ENCODE peak calls at places on chromosome 16, in five cellular contexts. B, G, J, K and V are unnamed samples.

GRCh38 chr16:5979905-5980550 is 882.4 kb upstream of the EEF2KMT start:
- DNase-seq in B (no peak), G (no peak), J (no peak), K (no peak), V (no peak)

GRCh38 chr16:78882150-78882549 is 718.4 kb downstream of the MAF start:
- DNase-seq in B (no peak), G (no peak), J (no peak), K (no peak), V (no peak)

GRCh38 chr16:46812781-46813555 is 18.0 kb downstream of the C16orf87 start:
- DNase-seq in B (no peak), G (no peak), J (no peak), K (no peak), V (no peak)

GRCh38 chr16:17171250-17172143 is 299.3 kb downstream of the XYLT1 start:
- DNase-seq in B (no peak), G (no peak), J (no peak), K (no peak), V (no peak)

GRCh38 chr16:84483882-84484565 is 20.4 kb downstream of the MEAK7 start:
- DNase-seq in B (no peak), G (no peak), J (no peak), K (no peak), V (no peak)

GRCh38 chr16:67278773-67279295 is 498 bp upstream of the PLEKHG4 start:
- DNase-seq in B (no peak), G (no peak), J (peak; percentile 20), K (no peak), V (no peak)

GRCh38 chr16:3266873-3267537 is 10.6 kb upstream of the MEFV start:
- DNase-seq in B (no peak), G (no peak), J (no peak), K (no peak), V (no peak)

GRCh38 chr16:89325861-89326471 is 108.5 kb downstream of the ZNF778 start:
- DNase-seq in B (peak; percentile 60), G (no peak), J (peak; percentile 74), K (peak; percentile 71), V (no peak)

GRCh38 chr16:65782537-65783290 is 583.8 kb upstream of the CDH5 start:
- DNase-seq in B (no peak), G (no peak), J (no peak), K (peak; percentile 15), V (peak; percentile 11)

GRCh38 chr16:65410801-65411200 is 288.9 kb upstream of the CDH11 start:
- DNase-seq in B (no peak), G (no peak), J (no peak), K (no peak), V (no peak)

GRCh38 chr16:84103678-84104077 is 13.1 kb downstream of the MBTPS1 start:
- DNase-seq in B (no peak), G (no peak), J (no peak), K (no peak), V (no peak)

GRCh38 chr16:66510298-66510697 is 39.6 kb downstream of the TK2 start:
- DNase-seq in B (no peak), G (no peak), J (no peak), K (peak; percentile 12), V (no peak)

GRCh38 chr16:53651357-53651756 is 52.3 kb downstream of the RPGRIP1L start:
- DNase-seq in B (no peak), G (no peak), J (no peak), K (no peak), V (no peak)

GRCh38 chr16:9185396-9185795 is 94.0 kb downstream of the HAPSTR1 start:
- DNase-seq in B (no peak), G (no peak), J (no peak), K (no peak), V (no peak)

GRCh38 chr16:54526087-54526486 is 239.5 kb upstream of the IRX3 start:
- DNase-seq in B (no peak), G (no peak), J (no peak), K (no peak), V (no peak)

GRCh38 chr16:30949655-30950515 is 1.0 kb downstream of the ORAI3 start:
- DNase-seq in B (peak; percentile 73), G (peak; percentile 71), J (peak; percentile 93), K (peak; percentile 81), V (peak; percentile 77)

GRCh38 chr16:66605177-66605999 is 884 bp downstream of the CMTM3 start:
- DNase-seq in B (peak; percentile 71), G (no peak), J (peak; percentile 79), K (peak; percentile 69), V (no peak)

GRCh38 chr16:50657251-50657650 is 23.9 kb downstream of the SNX20 start:
- DNase-seq in B (no peak), G (no peak), J (no peak), K (no peak), V (no peak)

GRCh38 chr16:67462279-67462655 is 18.7 kb downstream of the ATP6V0D1 start:
- DNase-seq in B (no peak), G (no peak), J (no peak), K (no peak), V (no peak)

GRCh38 chr16:9072806-9073341 is 18.6 kb upstream of the HAPSTR1 start:
- DNase-seq in B (no peak), G (peak; percentile 44), J (no peak), K (no peak), V (no peak)

GRCh38 chr16:84729716-84730320 is 30.0 kb downstream of the USP10 start:
- DNase-seq in B (no peak), G (no peak), J (no peak), K (no peak), V (no peak)

GRCh38 chr16:86075839-86076440 is 177.0 kb downstream of the IRF8 start:
- DNase-seq in B (no peak), G (no peak), J (no peak), K (no peak), V (no peak)

GRCh38 chr16:11627822-11628457 is 40.3 kb upstream of the SNN start:
- DNase-seq in B (no peak), G (no peak), J (no peak), K (no peak), V (peak; percentile 72)

GRCh38 chr16:73692861-73693260 is 603.8 kb upstream of the PSMD7 start:
- DNase-seq in B (no peak), G (no peak), J (no peak), K (no peak), V (peak; percentile 24)

GRCh38 chr16:88705746-88706287 is 391 bp downstream of the RNF166 start:
- DNase-seq in B (no peak), G (no peak), J (no peak), K (no peak), V (no peak)

DNA sequence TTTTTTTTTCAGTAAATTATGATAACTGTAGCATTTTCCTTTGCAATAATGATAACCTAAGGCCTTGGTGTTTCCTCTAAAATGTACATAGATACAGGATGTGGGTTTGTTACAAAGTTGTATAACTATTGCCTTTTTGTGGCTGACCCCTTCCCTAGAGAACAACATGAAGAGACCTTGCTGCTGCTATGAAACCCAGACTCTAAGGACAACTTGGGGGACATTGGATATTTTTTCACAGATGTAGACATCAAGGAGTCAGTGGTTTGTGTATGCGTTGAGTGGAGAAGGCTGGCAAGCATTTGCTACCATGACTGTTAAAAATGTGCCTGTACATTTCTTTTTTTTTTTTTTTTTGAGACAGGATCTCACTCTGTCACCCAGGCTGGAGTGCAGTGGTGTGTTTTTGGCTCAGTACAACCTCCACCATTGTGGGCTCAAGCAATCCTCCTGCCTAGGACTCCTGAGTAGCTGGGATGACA is 12.3 kb downstream of the HMOX2 start:
- DNase-seq in B (no peak), G (no peak), J (no peak), K (no peak), V (no peak)
- H3K27ac ChIP-seq in B (no peak overlapping the region), G (no peak overlapping the region), J (no peak overlapping the region), K (no peak overlapping the region), V (no peak overlapping the region)

GRCh38 chr16:22645868-22646267 is 135.2 kb downstream of the NPIPB5 start:
- DNase-seq in B (no peak), G (no peak), J (no peak), K (no peak), V (no peak)

GRCh38 chr16:22648141-22648540 is 137.4 kb downstream of the NPIPB5 start:
- DNase-seq in B (no peak), G (no peak), J (no peak), K (no peak), V (no peak)

GRCh38 chr16:22643886-22644285 is 133.2 kb downstream of the NPIPB5 start:
- DNase-seq in B (no peak), G (no peak), J (no peak), K (no peak), V (no peak)

GRCh38 chr16:22648941-22649340 is 138.2 kb downstream of the NPIPB5 start:
- DNase-seq in B (no peak), G (no peak), J (no peak), K (no peak), V (no peak)

DNA sequence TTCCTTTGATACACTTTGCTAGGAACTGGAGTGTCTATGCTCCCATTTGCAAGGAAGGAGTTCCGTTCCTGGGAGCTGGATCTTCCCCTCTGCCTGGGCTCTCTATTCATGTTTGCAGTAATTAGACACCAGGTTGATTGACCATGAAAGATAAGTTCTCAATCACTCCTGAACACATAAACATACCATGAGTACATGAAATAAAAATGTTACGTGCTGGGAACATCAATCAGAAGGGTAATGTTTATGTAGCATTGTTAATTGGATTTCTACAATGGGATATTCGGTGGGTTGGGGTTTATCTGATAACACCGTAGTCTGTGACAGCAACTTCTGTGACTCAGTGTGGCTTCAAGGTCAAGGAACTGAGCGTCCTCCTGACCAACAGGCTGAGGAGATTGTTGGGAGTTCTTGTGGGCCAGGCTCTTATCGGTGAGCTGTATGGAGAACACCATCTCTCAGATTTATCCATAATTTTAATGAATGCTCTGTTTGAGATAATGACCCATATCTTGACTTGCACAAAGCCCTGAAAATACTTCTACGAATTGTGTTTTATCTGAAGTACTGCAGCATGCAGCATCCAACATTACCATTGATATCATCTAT is 136.4 kb downstream of the NPIPB5 start:
- DNase-seq in B (no peak), G (no peak), J (no peak), K (no peak), V (no peak)
- H3K27me3 ChIP-seq in B (no peaks in the 10 kb centered on the region), G (peaks cover 4% of the 10 kb centered on the region), J (no peaks in the 10 kb centered on the region), K (no peaks in the 10 kb centered on the region), V (no peaks in the 10 kb centered on the region)

GRCh38 chr16:58345574-58346354 is 46.5 kb upstream of the GINS3 start:
- DNase-seq in B (no peak), G (no peak), J (no peak), K (no peak), V (no peak)
- TF ChIP-seq POLR2A in B (no peak), G (no peak), J (no peak), K (no peak), V (no peak)

DNA sequence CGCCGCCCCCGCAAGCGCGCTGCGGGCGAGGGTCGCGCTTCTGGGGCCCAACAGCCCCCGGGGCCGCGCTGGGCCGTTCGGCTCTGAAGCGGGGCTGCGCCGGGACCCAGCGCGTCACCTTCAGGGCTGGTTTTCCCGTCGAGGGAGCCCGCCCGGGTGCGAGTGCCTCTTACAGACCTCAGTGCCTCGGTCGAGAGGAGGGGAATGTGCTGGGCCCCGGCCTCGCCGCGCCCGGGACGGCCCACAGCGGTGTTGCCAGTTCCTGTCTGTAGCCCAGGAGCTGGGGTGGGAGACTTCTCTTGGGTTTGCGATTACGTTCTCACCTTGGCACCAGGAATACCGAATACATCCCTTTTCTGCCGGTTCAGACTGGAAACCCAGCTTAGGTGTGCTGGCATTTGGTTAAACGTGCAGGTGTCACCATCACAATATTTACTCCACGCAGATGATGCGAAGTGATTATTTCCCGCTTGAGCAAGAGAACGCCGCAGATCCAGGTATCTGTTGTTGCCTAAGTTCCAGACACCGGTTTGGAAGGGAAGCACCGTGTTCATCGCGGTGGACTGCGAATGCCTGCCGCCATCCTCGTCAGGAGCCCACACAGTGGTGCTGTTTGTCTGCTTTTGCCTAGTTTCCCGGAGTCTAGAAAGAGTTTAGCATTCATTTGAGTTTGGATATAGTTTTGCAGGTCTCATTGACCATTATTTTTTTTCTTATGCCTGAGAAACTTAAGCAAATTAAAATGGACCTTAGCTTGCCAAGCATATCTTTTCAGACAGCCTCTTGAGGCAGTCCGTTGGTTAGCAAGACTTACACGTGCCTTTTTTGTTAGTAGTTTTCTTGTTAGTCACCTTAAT is 915 bp downstream of the MAP1LC3B start:
- DNase-seq in B (peak; percentile 66), G (no peak), J (peak; percentile 55), K (peak; percentile 46), V (no peak)
- H3K27ac ChIP-seq in B (peak overlapping the region; percentile 83), G (peak overlapping the region; percentile 54), J (peak overlapping the region; percentile 100), K (peak overlapping the region; percentile 98), V (peak overlapping the region; percentile 87)